ENCODE peak calls at places on chromosomes 16 and 17, in ten cellular contexts. One of them, this sample, is unnamed.

GRCh38 chr16:50603206-50604064 is 55.2 kb downstream of the NKD1 start:
- DNase-seq in stimulated activated CD8-positive, alpha-beta memory T cell treated with anti-CD3 and anti-CD28 coated beads, Interleukin-2, amount 100 ng/mL, for 1 hour: no peak
- DNase-seq in mesenchymal stem cell: peak; percentile 54
- DNase-seq in activated CD8-positive, alpha-beta T cell treated with anti-CD3 and anti-CD28 coated beads, Interleukin-2, amount 10 ng/mL, durations not matched to agents 7 days and 5 days: no peak
- DNase-seq in NCI-H2081: no peak
- DNase-seq in amniotic stem cell: no peak
- DNase-seq in RWPE1: no peak
- DNase-seq in AG08395: peak; percentile 79
- DNase-seq in stomach: no peak
- DNase-seq in dermis microvascular lymphatic vessel endothelial cell: no peak
- DNase-seq in this sample: peak; percentile 71

GRCh38 chr17:79001190-79002020 is 8.2 kb downstream of the CANT1 start:
- DNase-seq in stimulated activated CD8-positive, alpha-beta memory T cell treated with anti-CD3 and anti-CD28 coated beads, Interleukin-2, amount 100 ng/mL, for 1 hour: no peak
- DNase-seq in mesenchymal stem cell: no peak
- DNase-seq in activated CD8-positive, alpha-beta T cell treated with anti-CD3 and anti-CD28 coated beads, Interleukin-2, amount 10 ng/mL, durations not matched to agents 7 days and 5 days: no peak
- DNase-seq in NCI-H2081: no peak
- DNase-seq in amniotic stem cell: no peak
- DNase-seq in RWPE1: no peak
- DNase-seq in AG08395: no peak
- DNase-seq in stomach: no peak
- DNase-seq in dermis microvascular lymphatic vessel endothelial cell: no peak
- DNase-seq in this sample: no peak

GRCh38 chr16:21264226-21265036 is 13.7 kb downstream of the CRYM start:
- DNase-seq in stimulated activated CD8-positive, alpha-beta memory T cell treated with anti-CD3 and anti-CD28 coated beads, Interleukin-2, amount 100 ng/mL, for 1 hour: no peak
- DNase-seq in mesenchymal stem cell: no peak
- DNase-seq in activated CD8-positive, alpha-beta T cell treated with anti-CD3 and anti-CD28 coated beads, Interleukin-2, amount 10 ng/mL, durations not matched to agents 7 days and 5 days: no peak
- DNase-seq in NCI-H2081: no peak
- DNase-seq in amniotic stem cell: no peak
- DNase-seq in RWPE1: no peak
- DNase-seq in AG08395: peak; percentile 43
- DNase-seq in stomach: no peak
- DNase-seq in dermis microvascular lymphatic vessel endothelial cell: no peak
- DNase-seq in this sample: peak; percentile 31

GRCh38 chr17:59219992-59220327 is 351 bp upstream of the GDPD1 start:
- DNase-seq in stimulated activated CD8-positive, alpha-beta memory T cell treated with anti-CD3 and anti-CD28 coated beads, Interleukin-2, amount 100 ng/mL, for 1 hour: no peak
- DNase-seq in mesenchymal stem cell: no peak
- DNase-seq in activated CD8-positive, alpha-beta T cell treated with anti-CD3 and anti-CD28 coated beads, Interleukin-2, amount 10 ng/mL, durations not matched to agents 7 days and 5 days: no peak
- DNase-seq in NCI-H2081: no peak
- DNase-seq in amniotic stem cell: no peak
- DNase-seq in RWPE1: no peak
- DNase-seq in AG08395: no peak
- DNase-seq in stomach: no peak
- DNase-seq in dermis microvascular lymphatic vessel endothelial cell: no peak
- DNase-seq in this sample: no peak

GRCh38 chr17:80887639-80888175 is 103.9 kb upstream of the CHMP6 start:
- DNase-seq in stimulated activated CD8-positive, alpha-beta memory T cell treated with anti-CD3 and anti-CD28 coated beads, Interleukin-2, amount 100 ng/mL, for 1 hour: no peak
- DNase-seq in mesenchymal stem cell: no peak
- DNase-seq in activated CD8-positive, alpha-beta T cell treated with anti-CD3 and anti-CD28 coated beads, Interleukin-2, amount 10 ng/mL, durations not matched to agents 7 days and 5 days: no peak
- DNase-seq in NCI-H2081: no peak
- DNase-seq in amniotic stem cell: no peak
- DNase-seq in RWPE1: no peak
- DNase-seq in AG08395: no peak
- DNase-seq in stomach: no peak
- DNase-seq in dermis microvascular lymphatic vessel endothelial cell: no peak
- DNase-seq in this sample: no peak

GRCh38 chr17:6473128-6473767 is 29.0 kb downstream of the PIMREG start:
- DNase-seq in stimulated activated CD8-positive, alpha-beta memory T cell treated with anti-CD3 and anti-CD28 coated beads, Interleukin-2, amount 100 ng/mL, for 1 hour: peak; percentile 21
- DNase-seq in mesenchymal stem cell: peak; percentile 76
- DNase-seq in activated CD8-positive, alpha-beta T cell treated with anti-CD3 and anti-CD28 coated beads, Interleukin-2, amount 10 ng/mL, durations not matched to agents 7 days and 5 days: peak; percentile 75
- DNase-seq in NCI-H2081: no peak
- DNase-seq in amniotic stem cell: peak; percentile 5
- DNase-seq in RWPE1: peak; percentile 81
- DNase-seq in AG08395: peak; percentile 95
- DNase-seq in stomach: peak; percentile 84
- DNase-seq in dermis microvascular lymphatic vessel endothelial cell: peak; percentile 65
- DNase-seq in this sample: peak; percentile 94

GRCh38 chr17:66115246-66115645 is 76.7 kb downstream of the CEP112 start:
- DNase-seq in stimulated activated CD8-positive, alpha-beta memory T cell treated with anti-CD3 and anti-CD28 coated beads, Interleukin-2, amount 100 ng/mL, for 1 hour: no peak
- DNase-seq in mesenchymal stem cell: no peak
- DNase-seq in activated CD8-positive, alpha-beta T cell treated with anti-CD3 and anti-CD28 coated beads, Interleukin-2, amount 10 ng/mL, durations not matched to agents 7 days and 5 days: no peak
- DNase-seq in NCI-H2081: no peak
- DNase-seq in amniotic stem cell: no peak
- DNase-seq in RWPE1: no peak
- DNase-seq in AG08395: peak; percentile 60
- DNase-seq in stomach: no peak
- DNase-seq in dermis microvascular lymphatic vessel endothelial cell: no peak
- DNase-seq in this sample: peak; percentile 53

GRCh38 chr16:12673466-12673865 is 130.2 kb downstream of the CPPED1 start:
- DNase-seq in stimulated activated CD8-positive, alpha-beta memory T cell treated with anti-CD3 and anti-CD28 coated beads, Interleukin-2, amount 100 ng/mL, for 1 hour: no peak
- DNase-seq in mesenchymal stem cell: no peak
- DNase-seq in activated CD8-positive, alpha-beta T cell treated with anti-CD3 and anti-CD28 coated beads, Interleukin-2, amount 10 ng/mL, durations not matched to agents 7 days and 5 days: no peak
- DNase-seq in NCI-H2081: no peak
- DNase-seq in amniotic stem cell: no peak
- DNase-seq in RWPE1: no peak
- DNase-seq in AG08395: no peak
- DNase-seq in stomach: no peak
- DNase-seq in dermis microvascular lymphatic vessel endothelial cell: no peak
- DNase-seq in this sample: no peak

GRCh38 chr16:17331071-17331521 is 139.7 kb downstream of the XYLT1 start:
- DNase-seq in stimulated activated CD8-positive, alpha-beta memory T cell treated with anti-CD3 and anti-CD28 coated beads, Interleukin-2, amount 100 ng/mL, for 1 hour: no peak
- DNase-seq in mesenchymal stem cell: no peak
- DNase-seq in activated CD8-positive, alpha-beta T cell treated with anti-CD3 and anti-CD28 coated beads, Interleukin-2, amount 10 ng/mL, durations not matched to agents 7 days and 5 days: no peak
- DNase-seq in NCI-H2081: no peak
- DNase-seq in amniotic stem cell: no peak
- DNase-seq in RWPE1: no peak
- DNase-seq in AG08395: peak; percentile 61
- DNase-seq in stomach: no peak
- DNase-seq in dermis microvascular lymphatic vessel endothelial cell: no peak
- DNase-seq in this sample: peak; percentile 71

GRCh38 chr16:50697881-50698767 is 4.7 kb downstream of the NOD2 start:
- DNase-seq in stimulated activated CD8-positive, alpha-beta memory T cell treated with anti-CD3 and anti-CD28 coated beads, Interleukin-2, amount 100 ng/mL, for 1 hour: no peak
- DNase-seq in mesenchymal stem cell: peak; percentile 61
- DNase-seq in activated CD8-positive, alpha-beta T cell treated with anti-CD3 and anti-CD28 coated beads, Interleukin-2, amount 10 ng/mL, durations not matched to agents 7 days and 5 days: no peak
- DNase-seq in NCI-H2081: no peak
- DNase-seq in amniotic stem cell: no peak
- DNase-seq in RWPE1: no peak
- DNase-seq in AG08395: peak; percentile 53
- DNase-seq in stomach: peak; percentile 40
- DNase-seq in dermis microvascular lymphatic vessel endothelial cell: peak; percentile 74
- DNase-seq in this sample: no peak

GRCh38 chr17:43839670-43840101 is 6.7 kb upstream of the MPP3 start:
- DNase-seq in stimulated activated CD8-positive, alpha-beta memory T cell treated with anti-CD3 and anti-CD28 coated beads, Interleukin-2, amount 100 ng/mL, for 1 hour: no peak
- DNase-seq in mesenchymal stem cell: no peak
- DNase-seq in activated CD8-positive, alpha-beta T cell treated with anti-CD3 and anti-CD28 coated beads, Interleukin-2, amount 10 ng/mL, durations not matched to agents 7 days and 5 days: no peak
- DNase-seq in NCI-H2081: peak; percentile 90
- DNase-seq in amniotic stem cell: no peak
- DNase-seq in RWPE1: peak; percentile 20
- DNase-seq in AG08395: no peak
- DNase-seq in stomach: peak; percentile 74
- DNase-seq in dermis microvascular lymphatic vessel endothelial cell: peak; percentile 16
- DNase-seq in this sample: no peak

GRCh38 chr17:33981713-33982601 is 273.1 kb upstream of the CCL2 start:
- DNase-seq in stimulated activated CD8-positive, alpha-beta memory T cell treated with anti-CD3 and anti-CD28 coated beads, Interleukin-2, amount 100 ng/mL, for 1 hour: no peak
- DNase-seq in mesenchymal stem cell: no peak
- DNase-seq in activated CD8-positive, alpha-beta T cell treated with anti-CD3 and anti-CD28 coated beads, Interleukin-2, amount 10 ng/mL, durations not matched to agents 7 days and 5 days: no peak
- DNase-seq in NCI-H2081: peak; percentile 51
- DNase-seq in amniotic stem cell: no peak
- DNase-seq in RWPE1: no peak
- DNase-seq in AG08395: no peak
- DNase-seq in stomach: no peak
- DNase-seq in dermis microvascular lymphatic vessel endothelial cell: no peak
- DNase-seq in this sample: no peak

GRCh38 chr16:69097425-69097824 is 8.0 kb upstream of the HAS3 start:
- DNase-seq in stimulated activated CD8-positive, alpha-beta memory T cell treated with anti-CD3 and anti-CD28 coated beads, Interleukin-2, amount 100 ng/mL, for 1 hour: no peak
- DNase-seq in mesenchymal stem cell: no peak
- DNase-seq in activated CD8-positive, alpha-beta T cell treated with anti-CD3 and anti-CD28 coated beads, Interleukin-2, amount 10 ng/mL, durations not matched to agents 7 days and 5 days: no peak
- DNase-seq in NCI-H2081: no peak
- DNase-seq in amniotic stem cell: no peak
- DNase-seq in RWPE1: no peak
- DNase-seq in AG08395: no peak
- DNase-seq in stomach: no peak
- DNase-seq in dermis microvascular lymphatic vessel endothelial cell: no peak
- DNase-seq in this sample: no peak

GRCh38 chr16:85395207-85395912 is 217.8 kb upstream of the GSE1 start:
- DNase-seq in stimulated activated CD8-positive, alpha-beta memory T cell treated with anti-CD3 and anti-CD28 coated beads, Interleukin-2, amount 100 ng/mL, for 1 hour: no peak
- DNase-seq in mesenchymal stem cell: peak; percentile 99
- DNase-seq in activated CD8-positive, alpha-beta T cell treated with anti-CD3 and anti-CD28 coated beads, Interleukin-2, amount 10 ng/mL, durations not matched to agents 7 days and 5 days: no peak
- DNase-seq in NCI-H2081: peak; percentile 77
- DNase-seq in amniotic stem cell: peak; percentile 95
- DNase-seq in RWPE1: peak; percentile 96
- DNase-seq in AG08395: peak; percentile 99
- DNase-seq in stomach: peak; percentile 71
- DNase-seq in dermis microvascular lymphatic vessel endothelial cell: peak; percentile 66
- DNase-seq in this sample: peak; percentile 99